ENCODE peak calls at places on chromosomes 4 and X, in four cellular contexts. R is left cardiac atrium, Z is bronchial epithelial cell, S is DMS 273 treated with DMSO at 0.1 percent for 48 hours. H is an unnamed sample.
A peak's percentile ranks its signal among the peaks of the same experiment; 100 is the strongest.

GRCh38 chr4:83150563-83151330 is 36.2 kb upstream of the PLAC8 start:
- DNase-seq in S (no peak), Z (peak; percentile 44), R (peak; percentile 26), H (peak; percentile 59)

GRCh38 chr4:117831060-117831683 is 203.1 kb upstream of the NDST3 start:
- DNase-seq in S (no peak), R (no peak), Z (no peak), H (no peak)

GRCh38 chr4:65453398-65453797 is 216.9 kb downstream of the EPHA5 start:
- DNase-seq in S (no peak), R (no peak), Z (no peak), H (no peak)

GRCh38 chr4:103892616-103893015 is 172.8 kb upstream of the TACR3 start:
- DNase-seq in Z (no peak), R (no peak), S (no peak), H (no peak)

GRCh38 chrX:133399411-133399810 is 15.9 kb downstream of the GPC4 start:
- DNase-seq in Z (no peak), S (no peak), R (no peak), H (no peak)

GRCh38 chrX:6228720-6229119 is at the start of gene NLGN4X:
- DNase-seq in Z (no peak), S (no peak), R (no peak), H (no peak)

GRCh38 chr4:138507527-138507926 is 265.4 kb upstream of the SLC7A11 start:
- DNase-seq in S (no peak), Z (no peak), R (no peak), H (no peak)

GRCh38 chr4:169195032-169195431 is 75.7 kb downstream of the SH3RF1 start:
- DNase-seq in S (no peak), Z (no peak), R (no peak), H (no peak)

GRCh38 chr4:40238700-40239548 is 42.1 kb downstream of the RHOH start:
- DNase-seq in S (no peak), Z (no peak), R (no peak), H (no peak)

GRCh38 chr4:20391224-20391623 is 139.5 kb downstream of the SLIT2 start:
- DNase-seq in S (no peak), R (no peak), Z (peak; percentile 7), H (peak; percentile 5)

GRCh38 chr4:89305712-89306437 is 1.7 kb downstream of the GPRIN3 start:
- DNase-seq in Z (peak; percentile 62), R (no peak), S (no peak), H (peak; percentile 81)

GRCh38 chr4:185865901-185866328 is 53.9 kb upstream of the SORBS2 start:
- DNase-seq in Z (peak; percentile 82), R (no peak), S (no peak), H (peak; percentile 58)

GRCh38 chrX:52425710-52426245 is 57.0 kb downstream of the XAGE2 start:
- DNase-seq in S (no peak), Z (no peak), R (no peak), H (peak; percentile 42)

GRCh38 chrX:49172280-49172780 is 632 bp downstream of the PLP2 start:
- DNase-seq in R (peak; percentile 77), Z (peak; percentile 60), S (no peak), H (peak; percentile 59)

GRCh38 chrX:42246814-42247213 is 323.5 kb upstream of the CASK start:
- DNase-seq in S (no peak), R (no peak), Z (peak; percentile 15), H (no peak)

GRCh38 chrX:1904663-1905218 is 289.9 kb downstream of the ASMT start:
- DNase-seq in R (no peak), S (no peak), Z (no peak), H (no peak)

GRCh38 chr4:156615066-156615514 is 356.5 kb downstream of the PDGFC start:
- DNase-seq in S (peak; percentile 24), Z (no peak), R (no peak), H (peak; percentile 9)

GRCh38 chr4:17957689-17958088 is 63.9 kb downstream of the LCORL start:
- DNase-seq in Z (peak; percentile 56), S (no peak), R (no peak), H (peak; percentile 36)

GRCh38 chr4:2858451-2859217 is 15.0 kb downstream of the ADD1 start:
- DNase-seq in S (no peak), Z (peak; percentile 31), R (peak; percentile 59), H (no peak)

GRCh38 chr4:84877051-84877833 is 89.2 kb downstream of the WDFY3 start:
- DNase-seq in Z (no peak), R (no peak), S (no peak), H (peak; percentile 50)

GRCh38 chr4:40702800-40703151 is 47.0 kb upstream of the NSUN7 start:
- DNase-seq in S (no peak), R (no peak), Z (no peak), H (no peak)

GRCh38 chr4:4689694-4690440 is 148.0 kb upstream of the STX18 start:
- DNase-seq in R (no peak), S (no peak), Z (no peak), H (no peak)

GRCh38 chrX:53287493-53288138 is 6.2 kb upstream of the IQSEC2 start:
- DNase-seq in Z (peak; percentile 39), R (peak; percentile 73), S (peak; percentile 49), H (peak; percentile 73)

GRCh38 chr4:175034007-175034406 is 115.8 kb downstream of the ADAM29 start:
- DNase-seq in Z (no peak), S (no peak), R (no peak), H (no peak)

GRCh38 chr4:66964467-66964866 is 580.8 kb downstream of the CENPC start:
- DNase-seq in S (no peak), Z (no peak), R (no peak), H (no peak)

GRCh38 chr4:130479020-130479419 is 1383.1 kb downstream of the C4orf33 start:
- DNase-seq in Z (peak; percentile 44), R (no peak), S (no peak), H (peak; percentile 8)

GRCh38 chr4:57191523-57192034 is 81.4 kb upstream of the IGFBP7 start:
- DNase-seq in S (peak; percentile 4), Z (no peak), R (no peak), H (peak; percentile 45)

GRCh38 chr4:1495416-1496115 is 89.3 kb upstream of the NKX1-1 start:
- DNase-seq in R (no peak), S (no peak), Z (no peak), H (no peak)

GRCh38 chr4:139740531-139741041 is 75.0 kb downstream of the MGST2 start:
- DNase-seq in S (peak; percentile 36), Z (peak; percentile 94), R (peak; percentile 78), H (no peak)

GRCh38 chrX:96407501-96407900 is 277.1 kb upstream of the DIAPH2 start:
- DNase-seq in S (no peak), R (no peak), Z (peak; percentile 55), H (peak; percentile 27)

GRCh38 chr4:75629239-75629638 is 1.1 kb downstream of the CDKL2 start:
- DNase-seq in S (no peak), R (no peak), Z (no peak), H (peak; percentile 80)

GRCh38 chr4:39348371-39349265 is 17.5 kb downstream of the RFC1 start:
- DNase-seq in Z (peak; percentile 35), S (no peak), R (no peak), H (peak; percentile 33)

GRCh38 chr4:112938461-112939058 is 110.9 kb upstream of the ANK2 start:
- DNase-seq in Z (peak; percentile 56), S (peak; percentile 21), R (no peak), H (peak; percentile 56)